ENCODE peak calls at places on chromosomes 7 and 10, in nine cellular contexts. One of them, this sample, is unnamed.

GRCh38 chr7:148750442-148751355 is 52.0 kb downstream of the CUL1 start:
- DNase-seq in Right ventricle myocardium superior: no peak
- DNase-seq in lower leg skin: no peak
- DNase-seq in hepatocyte: no peak
- DNase-seq in Kasumi-1: no peak
- DNase-seq in fibroblast of the aortic adventitia: no peak
- DNase-seq in uterus: no peak
- DNase-seq in mucosa of gallbladder: no peak
- DNase-seq in stimulated activated CD8-positive, alpha-beta memory T cell treated with anti-CD3 and anti-CD28 coated beads, Interleukin-7, amount 100 ng/mL, for 4 hours: no peak
- DNase-seq in this sample: no peak

GRCh38 chr7:48424731-48425130 is 253.5 kb downstream of the ABCA13 start:
- DNase-seq in Right ventricle myocardium superior: no peak
- DNase-seq in lower leg skin: no peak
- DNase-seq in hepatocyte: peak
- DNase-seq in Kasumi-1: peak
- DNase-seq in fibroblast of the aortic adventitia: no peak
- DNase-seq in uterus: no peak
- DNase-seq in mucosa of gallbladder: no peak
- DNase-seq in stimulated activated CD8-positive, alpha-beta memory T cell treated with anti-CD3 and anti-CD28 coated beads, Interleukin-7, amount 100 ng/mL, for 4 hours: no peak
- DNase-seq in this sample: no peak

GRCh38 chr10:131180941-131181855 is 130.3 kb downstream of the TCERG1L start:
- DNase-seq in Right ventricle myocardium superior: no peak
- DNase-seq in lower leg skin: no peak
- DNase-seq in hepatocyte: no peak
- DNase-seq in Kasumi-1: no peak
- DNase-seq in fibroblast of the aortic adventitia: no peak
- DNase-seq in uterus: no peak
- DNase-seq in mucosa of gallbladder: no peak
- DNase-seq in stimulated activated CD8-positive, alpha-beta memory T cell treated with anti-CD3 and anti-CD28 coated beads, Interleukin-7, amount 100 ng/mL, for 4 hours: no peak
- DNase-seq in this sample: peak

GRCh38 chr7:45075871-45076796 is 12.6 kb downstream of the NACAD start:
- DNase-seq in Right ventricle myocardium superior: no peak
- DNase-seq in lower leg skin: no peak
- DNase-seq in hepatocyte: no peak
- DNase-seq in Kasumi-1: no peak
- DNase-seq in fibroblast of the aortic adventitia: no peak
- DNase-seq in uterus: no peak
- DNase-seq in mucosa of gallbladder: no peak
- DNase-seq in stimulated activated CD8-positive, alpha-beta memory T cell treated with anti-CD3 and anti-CD28 coated beads, Interleukin-7, amount 100 ng/mL, for 4 hours: no peak
- DNase-seq in this sample: no peak

GRCh38 chr7:150420987-150421674 is 29.3 kb upstream of the GIMAP8 start:
- DNase-seq in Right ventricle myocardium superior: peak
- DNase-seq in lower leg skin: peak
- DNase-seq in hepatocyte: peak
- DNase-seq in Kasumi-1: peak
- DNase-seq in fibroblast of the aortic adventitia: peak
- DNase-seq in uterus: peak
- DNase-seq in mucosa of gallbladder: peak
- DNase-seq in stimulated activated CD8-positive, alpha-beta memory T cell treated with anti-CD3 and anti-CD28 coated beads, Interleukin-7, amount 100 ng/mL, for 4 hours: peak
- DNase-seq in this sample: peak

GRCh38 chr10:63129888-63130287 is 3.2 kb upstream of the NRBF2 start:
- DNase-seq in Right ventricle myocardium superior: no peak
- DNase-seq in lower leg skin: no peak
- DNase-seq in hepatocyte: no peak
- DNase-seq in Kasumi-1: no peak
- DNase-seq in fibroblast of the aortic adventitia: peak
- DNase-seq in uterus: no peak
- DNase-seq in mucosa of gallbladder: no peak
- DNase-seq in stimulated activated CD8-positive, alpha-beta memory T cell treated with anti-CD3 and anti-CD28 coated beads, Interleukin-7, amount 100 ng/mL, for 4 hours: no peak
- DNase-seq in this sample: no peak

GRCh38 chr10:49397036-49397999 is 1.4 kb upstream of the DRGX start:
- DNase-seq in Right ventricle myocardium superior: no peak
- DNase-seq in lower leg skin: no peak
- DNase-seq in hepatocyte: no peak
- DNase-seq in Kasumi-1: no peak
- DNase-seq in fibroblast of the aortic adventitia: no peak
- DNase-seq in uterus: no peak
- DNase-seq in mucosa of gallbladder: no peak
- DNase-seq in stimulated activated CD8-positive, alpha-beta memory T cell treated with anti-CD3 and anti-CD28 coated beads, Interleukin-7, amount 100 ng/mL, for 4 hours: no peak
- DNase-seq in this sample: no peak

GRCh38 chr7:91556956-91557650 is 292.9 kb downstream of the FZD1 start:
- DNase-seq in Right ventricle myocardium superior: no peak
- DNase-seq in lower leg skin: no peak
- DNase-seq in hepatocyte: no peak
- DNase-seq in Kasumi-1: no peak
- DNase-seq in fibroblast of the aortic adventitia: no peak
- DNase-seq in uterus: no peak
- DNase-seq in mucosa of gallbladder: no peak
- DNase-seq in stimulated activated CD8-positive, alpha-beta memory T cell treated with anti-CD3 and anti-CD28 coated beads, Interleukin-7, amount 100 ng/mL, for 4 hours: no peak
- DNase-seq in this sample: peak

GRCh38 chr10:3222068-3222467 is 49.5 kb upstream of the PITRM1 start:
- DNase-seq in Right ventricle myocardium superior: no peak
- DNase-seq in lower leg skin: no peak
- DNase-seq in hepatocyte: no peak
- DNase-seq in Kasumi-1: peak
- DNase-seq in fibroblast of the aortic adventitia: no peak
- DNase-seq in uterus: no peak
- DNase-seq in mucosa of gallbladder: no peak
- DNase-seq in stimulated activated CD8-positive, alpha-beta memory T cell treated with anti-CD3 and anti-CD28 coated beads, Interleukin-7, amount 100 ng/mL, for 4 hours: no peak
- DNase-seq in this sample: no peak

GRCh38 chr7:107614425-107614824 is 34.4 kb downstream of the BCAP29 start:
- DNase-seq in Right ventricle myocardium superior: no peak
- DNase-seq in lower leg skin: no peak
- DNase-seq in hepatocyte: no peak
- DNase-seq in Kasumi-1: no peak
- DNase-seq in fibroblast of the aortic adventitia: peak
- DNase-seq in uterus: no peak
- DNase-seq in mucosa of gallbladder: no peak
- DNase-seq in stimulated activated CD8-positive, alpha-beta memory T cell treated with anti-CD3 and anti-CD28 coated beads, Interleukin-7, amount 100 ng/mL, for 4 hours: no peak
- DNase-seq in this sample: no peak

GRCh38 chr10:128362514-128362913 is 236.3 kb upstream of the MKI67 start:
- DNase-seq in Right ventricle myocardium superior: no peak
- DNase-seq in lower leg skin: no peak
- DNase-seq in hepatocyte: no peak
- DNase-seq in Kasumi-1: no peak
- DNase-seq in fibroblast of the aortic adventitia: no peak
- DNase-seq in uterus: no peak
- DNase-seq in mucosa of gallbladder: no peak
- DNase-seq in stimulated activated CD8-positive, alpha-beta memory T cell treated with anti-CD3 and anti-CD28 coated beads, Interleukin-7, amount 100 ng/mL, for 4 hours: no peak
- DNase-seq in this sample: no peak

GRCh38 chr7:56229631-56230030 is 113.4 kb upstream of the NUPR2 start:
- DNase-seq in Right ventricle myocardium superior: no peak
- DNase-seq in lower leg skin: no peak
- DNase-seq in hepatocyte: no peak
- DNase-seq in Kasumi-1: no peak
- DNase-seq in fibroblast of the aortic adventitia: no peak
- DNase-seq in uterus: no peak
- DNase-seq in mucosa of gallbladder: no peak
- DNase-seq in stimulated activated CD8-positive, alpha-beta memory T cell treated with anti-CD3 and anti-CD28 coated beads, Interleukin-7, amount 100 ng/mL, for 4 hours: no peak
- DNase-seq in this sample: no peak

GRCh38 chr7:74306737-74307469 is 17.7 kb downstream of the CLIP2 start:
- DNase-seq in Right ventricle myocardium superior: peak
- DNase-seq in lower leg skin: no peak
- DNase-seq in hepatocyte: no peak
- DNase-seq in Kasumi-1: no peak
- DNase-seq in fibroblast of the aortic adventitia: peak
- DNase-seq in uterus: peak
- DNase-seq in mucosa of gallbladder: no peak
- DNase-seq in stimulated activated CD8-positive, alpha-beta memory T cell treated with anti-CD3 and anti-CD28 coated beads, Interleukin-7, amount 100 ng/mL, for 4 hours: no peak
- DNase-seq in this sample: peak

GRCh38 chr10:75974080-75974479 is 542.7 kb downstream of the LRMDA start:
- DNase-seq in Right ventricle myocardium superior: no peak
- DNase-seq in lower leg skin: no peak
- DNase-seq in hepatocyte: no peak
- DNase-seq in Kasumi-1: no peak
- DNase-seq in fibroblast of the aortic adventitia: no peak
- DNase-seq in uterus: no peak
- DNase-seq in mucosa of gallbladder: no peak
- DNase-seq in stimulated activated CD8-positive, alpha-beta memory T cell treated with anti-CD3 and anti-CD28 coated beads, Interleukin-7, amount 100 ng/mL, for 4 hours: no peak
- DNase-seq in this sample: no peak

GRCh38 chr10:72331575-72332422 is 22.9 kb downstream of the DNAJB12 start:
- DNase-seq in Right ventricle myocardium superior: peak
- DNase-seq in lower leg skin: peak
- DNase-seq in hepatocyte: peak
- DNase-seq in Kasumi-1: peak
- DNase-seq in fibroblast of the aortic adventitia: peak
- DNase-seq in uterus: peak
- DNase-seq in mucosa of gallbladder: peak
- DNase-seq in stimulated activated CD8-positive, alpha-beta memory T cell treated with anti-CD3 and anti-CD28 coated beads, Interleukin-7, amount 100 ng/mL, for 4 hours: peak
- DNase-seq in this sample: peak

GRCh38 chr7:28433604-28434254 is 21.4 kb downstream of the CREB5 start:
- DNase-seq in Right ventricle myocardium superior: no peak
- DNase-seq in lower leg skin: no peak
- DNase-seq in hepatocyte: peak
- DNase-seq in Kasumi-1: no peak
- DNase-seq in fibroblast of the aortic adventitia: peak
- DNase-seq in uterus: peak
- DNase-seq in mucosa of gallbladder: no peak
- DNase-seq in stimulated activated CD8-positive, alpha-beta memory T cell treated with anti-CD3 and anti-CD28 coated beads, Interleukin-7, amount 100 ng/mL, for 4 hours: no peak
- DNase-seq in this sample: no peak

GRCh38 chr10:8043569-8044306 is 10.8 kb upstream of the GATA3 start:
- DNase-seq in Right ventricle myocardium superior: no peak
- DNase-seq in lower leg skin: no peak
- DNase-seq in hepatocyte: peak
- DNase-seq in Kasumi-1: no peak
- DNase-seq in fibroblast of the aortic adventitia: no peak
- DNase-seq in uterus: no peak
- DNase-seq in mucosa of gallbladder: no peak
- DNase-seq in stimulated activated CD8-positive, alpha-beta memory T cell treated with anti-CD3 and anti-CD28 coated beads, Interleukin-7, amount 100 ng/mL, for 4 hours: no peak
- DNase-seq in this sample: no peak

GRCh38 chr7:55770778-55771177 is 91.8 kb downstream of the SEPTIN14 start:
- DNase-seq in Right ventricle myocardium superior: no peak
- DNase-seq in lower leg skin: no peak
- DNase-seq in hepatocyte: no peak
- DNase-seq in Kasumi-1: no peak
- DNase-seq in fibroblast of the aortic adventitia: no peak
- DNase-seq in uterus: no peak
- DNase-seq in mucosa of gallbladder: no peak
- DNase-seq in stimulated activated CD8-positive, alpha-beta memory T cell treated with anti-CD3 and anti-CD28 coated beads, Interleukin-7, amount 100 ng/mL, for 4 hours: no peak
- DNase-seq in this sample: no peak

GRCh38 chr10:91163709-91164474 is 56.6 kb upstream of the PCGF5 start:
- DNase-seq in Right ventricle myocardium superior: peak
- DNase-seq in lower leg skin: peak
- DNase-seq in hepatocyte: peak
- DNase-seq in Kasumi-1: peak
- DNase-seq in fibroblast of the aortic adventitia: peak
- DNase-seq in uterus: peak
- DNase-seq in mucosa of gallbladder: peak
- DNase-seq in stimulated activated CD8-positive, alpha-beta memory T cell treated with anti-CD3 and anti-CD28 coated beads, Interleukin-7, amount 100 ng/mL, for 4 hours: peak
- DNase-seq in this sample: peak

GRCh38 chr10:13206546-13207443 is 27.4 kb downstream of the UCMA start:
- DNase-seq in Right ventricle myocardium superior: no peak
- DNase-seq in lower leg skin: no peak
- DNase-seq in hepatocyte: peak
- DNase-seq in Kasumi-1: peak
- DNase-seq in fibroblast of the aortic adventitia: peak
- DNase-seq in uterus: no peak
- DNase-seq in mucosa of gallbladder: no peak
- DNase-seq in stimulated activated CD8-positive, alpha-beta memory T cell treated with anti-CD3 and anti-CD28 coated beads, Interleukin-7, amount 100 ng/mL, for 4 hours: no peak
- DNase-seq in this sample: no peak

GRCh38 chr7:24199978-24200377 is 84.0 kb upstream of the NPY start:
- DNase-seq in Right ventricle myocardium superior: no peak
- DNase-seq in lower leg skin: no peak
- DNase-seq in hepatocyte: peak
- DNase-seq in Kasumi-1: no peak
- DNase-seq in fibroblast of the aortic adventitia: no peak
- DNase-seq in uterus: no peak
- DNase-seq in mucosa of gallbladder: no peak
- DNase-seq in stimulated activated CD8-positive, alpha-beta memory T cell treated with anti-CD3 and anti-CD28 coated beads, Interleukin-7, amount 100 ng/mL, for 4 hours: no peak
- DNase-seq in this sample: no peak

GRCh38 chr7:107856806-107857540 is 34.0 kb upstream of the DLD start:
- DNase-seq in Right ventricle myocardium superior: no peak
- DNase-seq in lower leg skin: no peak
- DNase-seq in hepatocyte: peak
- DNase-seq in Kasumi-1: peak
- DNase-seq in fibroblast of the aortic adventitia: no peak
- DNase-seq in uterus: no peak
- DNase-seq in mucosa of gallbladder: peak
- DNase-seq in stimulated activated CD8-positive, alpha-beta memory T cell treated with anti-CD3 and anti-CD28 coated beads, Interleukin-7, amount 100 ng/mL, for 4 hours: no peak
- DNase-seq in this sample: peak

GRCh38 chr10:101845903-101846302 is 2.3 kb upstream of the KCNIP2 start:
- DNase-seq in Right ventricle myocardium superior: no peak
- DNase-seq in lower leg skin: no peak
- DNase-seq in hepatocyte: no peak
- DNase-seq in Kasumi-1: no peak
- DNase-seq in fibroblast of the aortic adventitia: no peak
- DNase-seq in uterus: no peak
- DNase-seq in mucosa of gallbladder: no peak
- DNase-seq in stimulated activated CD8-positive, alpha-beta memory T cell treated with anti-CD3 and anti-CD28 coated beads, Interleukin-7, amount 100 ng/mL, for 4 hours: no peak
- DNase-seq in this sample: no peak

GRCh38 chr10:27391325-27391724 is 112.8 kb upstream of the RAB18 start:
- DNase-seq in Right ventricle myocardium superior: no peak
- DNase-seq in lower leg skin: no peak
- DNase-seq in hepatocyte: no peak
- DNase-seq in Kasumi-1: no peak
- DNase-seq in fibroblast of the aortic adventitia: no peak
- DNase-seq in uterus: no peak
- DNase-seq in mucosa of gallbladder: no peak
- DNase-seq in stimulated activated CD8-positive, alpha-beta memory T cell treated with anti-CD3 and anti-CD28 coated beads, Interleukin-7, amount 100 ng/mL, for 4 hours: no peak
- DNase-seq in this sample: no peak

GRCh38 chr7:43522406-43523156 is 60.3 kb upstream of the STK17A start:
- DNase-seq in Right ventricle myocardium superior: no peak
- DNase-seq in lower leg skin: no peak
- DNase-seq in hepatocyte: no peak
- DNase-seq in Kasumi-1: no peak
- DNase-seq in fibroblast of the aortic adventitia: peak
- DNase-seq in uterus: no peak
- DNase-seq in mucosa of gallbladder: no peak
- DNase-seq in stimulated activated CD8-positive, alpha-beta memory T cell treated with anti-CD3 and anti-CD28 coated beads, Interleukin-7, amount 100 ng/mL, for 4 hours: no peak
- DNase-seq in this sample: no peak

GRCh38 chr10:24465899-24466615 is 257.1 kb downstream of the KIAA1217 start:
- DNase-seq in Right ventricle myocardium superior: no peak
- DNase-seq in lower leg skin: no peak
- DNase-seq in hepatocyte: peak
- DNase-seq in Kasumi-1: peak
- DNase-seq in fibroblast of the aortic adventitia: peak
- DNase-seq in uterus: no peak
- DNase-seq in mucosa of gallbladder: peak
- DNase-seq in stimulated activated CD8-positive, alpha-beta memory T cell treated with anti-CD3 and anti-CD28 coated beads, Interleukin-7, amount 100 ng/mL, for 4 hours: peak
- DNase-seq in this sample: peak

GRCh38 chr7:96526492-96526891 is 183.2 kb downstream of the SEM1 start:
- DNase-seq in Right ventricle myocardium superior: no peak
- DNase-seq in lower leg skin: no peak
- DNase-seq in hepatocyte: no peak
- DNase-seq in Kasumi-1: no peak
- DNase-seq in fibroblast of the aortic adventitia: no peak
- DNase-seq in uterus: no peak
- DNase-seq in mucosa of gallbladder: no peak
- DNase-seq in stimulated activated CD8-positive, alpha-beta memory T cell treated with anti-CD3 and anti-CD28 coated beads, Interleukin-7, amount 100 ng/mL, for 4 hours: no peak
- DNase-seq in this sample: no peak

GRCh38 chr10:52778511-52779392 is 6.2 kb upstream of the MBL2 start:
- DNase-seq in Right ventricle myocardium superior: no peak
- DNase-seq in lower leg skin: no peak
- DNase-seq in hepatocyte: no peak
- DNase-seq in Kasumi-1: peak
- DNase-seq in fibroblast of the aortic adventitia: peak
- DNase-seq in uterus: no peak
- DNase-seq in mucosa of gallbladder: no peak
- DNase-seq in stimulated activated CD8-positive, alpha-beta memory T cell treated with anti-CD3 and anti-CD28 coated beads, Interleukin-7, amount 100 ng/mL, for 4 hours: no peak
- DNase-seq in this sample: no peak

GRCh38 chr10:103590060-103590459 is 96.6 kb downstream of the NEURL1 start:
- DNase-seq in Right ventricle myocardium superior: no peak
- DNase-seq in lower leg skin: no peak
- DNase-seq in hepatocyte: no peak
- DNase-seq in Kasumi-1: no peak
- DNase-seq in fibroblast of the aortic adventitia: no peak
- DNase-seq in uterus: no peak
- DNase-seq in mucosa of gallbladder: no peak
- DNase-seq in stimulated activated CD8-positive, alpha-beta memory T cell treated with anti-CD3 and anti-CD28 coated beads, Interleukin-7, amount 100 ng/mL, for 4 hours: no peak
- DNase-seq in this sample: no peak

GRCh38 chr7:27611043-27611442 is 51.6 kb downstream of the HIBADH start:
- DNase-seq in Right ventricle myocardium superior: no peak
- DNase-seq in lower leg skin: no peak
- DNase-seq in hepatocyte: no peak
- DNase-seq in Kasumi-1: no peak
- DNase-seq in fibroblast of the aortic adventitia: peak
- DNase-seq in uterus: no peak
- DNase-seq in mucosa of gallbladder: no peak
- DNase-seq in stimulated activated CD8-positive, alpha-beta memory T cell treated with anti-CD3 and anti-CD28 coated beads, Interleukin-7, amount 100 ng/mL, for 4 hours: no peak
- DNase-seq in this sample: no peak

This sample was measured in prostate gland.